ENCODE peak calls at places on chromosomes 6 and 20, in ten cellular contexts. J, X, T, W, O, U, F, D, R and G are unnamed samples. For H3K4me1, the result is how much of the 10 kb centered on the place peaks cover.

GRCh38 chr6:94270040-94270689 is 850.8 kb upstream of the EPHA7 start:
- DNase-seq in W (no peak), O (no peak), F (no peak), U (no peak), R (no peak), J (no peak), X (no peak), T (no peak), D (peak), G (no peak)

GRCh38 chr6:13545885-13546284 is 28.5 kb upstream of the SIRT5 start:
- DNase-seq in X (no peak), J (no peak), O (no peak), F (no peak), R (no peak), U (no peak), D (no peak), W (no peak), T (no peak), G (no peak)

GRCh38 chr6:27592481-27593199 is 119.7 kb upstream of the ZNF184 start:
- DNase-seq in D (no peak), J (no peak), X (no peak), T (peak), W (peak), O (no peak), R (no peak), F (peak), U (no peak), G (no peak)

GRCh38 chr6:108116781-108117426 is 42.4 kb upstream of the OSTM1 start:
- DNase-seq in W (no peak), F (no peak), O (no peak), D (peak), T (no peak), U (no peak), R (no peak), X (no peak), J (no peak), G (no peak)

GRCh38 chr20:3935956-3936340 is 46.8 kb downstream of the PANK2 start:
- DNase-seq in R (no peak), F (no peak), D (no peak), T (no peak), W (peak), U (no peak), X (no peak), O (no peak), J (no peak), G (no peak)

GRCh38 chr6:121838842-121839241 is 403.4 kb downstream of the GJA1 start:
- DNase-seq in O (no peak), R (no peak), X (no peak), D (no peak), T (no peak), W (no peak), F (peak), U (no peak), J (peak), G (peak)

GRCh38 chr6:30937265-30937664 is 3.5 kb upstream of the MUCL3 start:
- DNase-seq in R (no peak), X (no peak), W (no peak), O (peak), D (no peak), F (no peak), J (no peak), U (no peak), T (no peak), G (no peak)

GRCh38 chr6:109381007-109381746 is 1.1 kb downstream of the CD164 start:
- DNase-seq in T (no peak), F (no peak), W (peak), O (no peak), R (no peak), J (no peak), X (no peak), D (no peak), U (no peak), G (no peak)

GRCh38 chr6:45574885-45575284 is 197.2 kb upstream of the SUPT3H start:
- DNase-seq in F (no peak), T (no peak), J (no peak), R (no peak), X (no peak), D (no peak), U (no peak), W (no peak), O (no peak), G (no peak)

GRCh38 chr20:64048402-64049044 is 916 bp downstream of the SOX18 start:
- DNase-seq in F (peak), J (no peak), T (peak), W (no peak), O (no peak), D (no peak), X (no peak), R (no peak), U (no peak), G (no peak)
- H3K4me1 ChIP-seq in F (under half), J (under half), T (under half), W (under half), O (under half), D (under half), X (under half), R (under half), U (under half), G (under half)

DNA sequence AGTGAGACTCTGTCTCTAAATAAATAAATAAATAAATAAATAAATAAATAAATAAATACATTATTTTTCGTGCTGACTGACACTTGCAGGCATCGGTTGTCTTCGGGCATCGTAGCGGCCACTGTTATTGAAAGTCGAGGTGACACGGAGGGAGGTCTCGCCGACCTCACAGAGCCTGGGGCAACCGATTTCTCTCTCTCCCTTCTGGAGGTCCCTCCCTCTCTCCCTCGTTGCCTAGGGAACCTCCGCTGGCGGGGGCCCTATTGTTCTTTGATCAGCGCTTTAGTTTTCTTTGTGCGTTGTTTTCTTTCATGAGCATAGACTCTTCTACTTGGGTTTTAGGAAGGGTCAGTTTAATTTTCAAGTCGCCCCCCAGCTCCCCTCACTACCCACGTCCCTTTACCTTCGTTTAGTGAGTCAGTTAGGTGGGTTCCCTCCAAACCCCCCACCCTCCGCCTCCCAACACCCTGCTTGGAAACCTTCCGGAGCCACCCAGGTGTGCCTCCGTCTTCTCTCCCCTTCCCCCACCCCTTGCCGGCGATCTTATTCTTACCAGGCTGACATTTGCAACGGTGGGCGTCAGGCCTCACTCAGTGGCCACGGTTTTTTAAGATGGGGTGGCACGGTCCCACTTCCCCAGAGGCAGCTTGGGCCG is 345.3 kb upstream of the DEFB115 start:
- DNase-seq in R (no peak), J (no peak), W (no peak), T (no peak), O (peak), F (peak), U (no peak), X (no peak), D (peak), G (no peak)
- H3K4me3 ChIP-seq in R (no peak), J (peak), W (no peak), T (no peak), O (no peak), F (peak), U (no peak), X (no peak), D (no peak), G (no peak)

GRCh38 chr6:151698921-151699705 is 108.4 kb upstream of the ESR1 start:
- DNase-seq in R (no peak), D (no peak), J (no peak), T (no peak), O (no peak), U (no peak), F (no peak), W (no peak), X (no peak), G (no peak)
- H3K27ac ChIP-seq in R (no peak), D (no peak), J (peak), T (no peak), O (no peak), U (no peak), F (no peak), W (no peak), X (no peak), G (peak)

DNA sequence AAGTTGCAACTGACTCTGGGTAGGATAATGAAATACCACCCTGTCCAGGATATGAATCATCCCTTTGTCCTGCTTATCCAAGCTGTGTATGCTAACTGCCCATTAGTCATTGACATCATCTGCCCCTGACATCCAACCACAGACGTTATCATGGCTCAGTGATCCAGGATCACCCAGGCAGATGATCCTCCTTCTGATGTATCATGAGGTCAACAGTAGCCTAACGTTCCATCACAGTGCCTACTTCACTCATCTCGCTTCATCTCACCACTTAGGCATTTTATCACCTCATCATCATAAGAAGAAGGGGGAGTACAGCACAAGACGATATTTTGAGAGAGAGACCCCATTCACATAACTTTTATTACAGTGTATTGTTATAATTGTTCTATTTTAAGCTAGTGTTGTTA is 13.4 kb upstream of the BTN3A2 start:
- DNase-seq in J (no peak), U (no peak), D (no peak), X (peak), F (peak), T (peak), R (no peak), O (no peak), W (no peak), G (no peak)
- H3K4me1 ChIP-seq in J (under half), U (under half), D (under half), X (under half), F (under half), T (half or more), R (under half), O (under half), W (half or more), G (under half)

GRCh38 chr20:50029083-50029696 is 46.4 kb downstream of the SNAI1 start:
- DNase-seq in U (no peak), T (no peak), J (no peak), O (no peak), D (no peak), W (no peak), R (no peak), F (no peak), X (no peak), G (no peak)
- H3K4me3 ChIP-seq in U (no peak), T (no peak), J (no peak), O (no peak), D (no peak), W (no peak), R (no peak), F (no peak), X (no peak), G (no peak)

GRCh38 chr6:50899306-50899840 is 80.7 kb downstream of the TFAP2B start:
- DNase-seq in J (no peak), X (no peak), F (no peak), D (no peak), T (no peak), O (no peak), W (no peak), R (no peak), U (no peak), G (no peak)
- H3K27ac ChIP-seq in J (no peak), X (no peak), F (no peak), D (no peak), T (no peak), O (no peak), W (no peak), R (no peak), U (no peak), G (no peak)

GRCh38 chr20:61810066-61810708 is 255.5 kb downstream of the TAF4 start:
- DNase-seq in U (no peak), D (peak), T (no peak), R (no peak), X (peak), J (peak), W (no peak), O (peak), F (no peak), G (no peak)
- H3K4me1 ChIP-seq in U (under half), D (under half), T (under half), R (under half), X (under half), J (under half), W (under half), O (under half), F (under half), G (under half)

DNA sequence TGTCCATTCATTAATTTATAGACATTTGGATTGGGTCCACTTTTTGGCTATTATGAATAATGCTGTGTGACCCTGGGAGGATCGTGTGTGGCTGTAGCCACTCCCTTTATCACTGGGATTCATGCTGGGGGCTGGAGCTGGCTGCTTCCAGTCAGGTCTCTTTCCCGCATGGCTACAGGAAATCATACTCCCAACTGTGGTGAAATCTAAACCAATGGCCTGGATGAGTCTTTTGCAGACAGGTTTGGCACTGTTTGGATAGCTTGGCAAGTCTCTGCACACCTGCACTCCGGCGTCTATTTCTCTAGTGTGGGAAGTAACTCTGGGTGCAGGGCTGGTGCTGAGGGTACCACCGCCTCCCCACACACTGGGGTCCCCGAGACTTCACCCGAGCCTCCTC is 80.4 kb downstream of the RIN2 start:
- DNase-seq in F (no peak), O (no peak), U (no peak), W (no peak), T (no peak), X (no peak), J (no peak), R (no peak), D (no peak), G (no peak)
- H3K4me3 ChIP-seq in F (no peak), O (no peak), U (no peak), W (no peak), T (no peak), X (no peak), J (no peak), R (no peak), D (no peak), G (no peak)

GRCh38 chr6:72967329-72967728 is 258.0 kb downstream of the KHDC1L start:
- DNase-seq in W (no peak), X (no peak), J (no peak), F (no peak), U (no peak), T (no peak), D (no peak), O (no peak), R (no peak), G (no peak)
- H3K27ac ChIP-seq in W (no peak), X (no peak), J (no peak), F (no peak), U (no peak), T (no peak), D (no peak), O (no peak), R (no peak), G (no peak)

GRCh38 chr20:41540916-41541315 is 77.3 kb downstream of the CHD6 start:
- DNase-seq in X (no peak), U (no peak), D (no peak), W (no peak), F (no peak), O (no peak), R (no peak), T (no peak), J (no peak), G (no peak)
- H3K4me1 ChIP-seq in X (under half), U (under half), D (under half), W (under half), F (under half), O (under half), R (under half), T (under half), J (under half), G (under half)